ENCODE peak calls at places on chromosomes 12 and 14, in eight cellular contexts. One of them, this sample, is unnamed.

GRCh38 chr12:26878661-26879119 is 45.7 kb upstream of the ITPR2 start:
- DNase-seq in lower lobe of right lung: peak
- DNase-seq in lower leg skin: peak
- DNase-seq in stomach: peak
- DNase-seq in CD8-positive, alpha-beta memory T cell: no peak
- DNase-seq in fibroblast of pulmonary artery: peak
- DNase-seq in small intestine: peak
- DNase-seq in endothelial cell of umbilical vein: peak
- DNase-seq in this sample: peak

GRCh38 chr14:36442824-36443241 is 77.2 kb downstream of the NKX2-1 start:
- DNase-seq in stomach: no peak
- DNase-seq in small intestine: no peak
- DNase-seq in endothelial cell of umbilical vein: no peak
- DNase-seq in fibroblast of pulmonary artery: no peak
- DNase-seq in lower leg skin: no peak
- DNase-seq in CD8-positive, alpha-beta memory T cell: no peak
- DNase-seq in lower lobe of right lung: no peak
- DNase-seq in this sample: no peak

GRCh38 chr14:97276573-97276972 is 479.4 kb downstream of the VRK1 start:
- DNase-seq in fibroblast of pulmonary artery: no peak
- DNase-seq in lower leg skin: no peak
- DNase-seq in CD8-positive, alpha-beta memory T cell: no peak
- DNase-seq in lower lobe of right lung: no peak
- DNase-seq in stomach: no peak
- DNase-seq in small intestine: no peak
- DNase-seq in endothelial cell of umbilical vein: no peak
- DNase-seq in this sample: no peak

GRCh38 chr12:25496098-25496587 is 56.9 kb downstream of the LMNTD1 start:
- DNase-seq in stomach: no peak
- DNase-seq in CD8-positive, alpha-beta memory T cell: no peak
- DNase-seq in lower lobe of right lung: no peak
- DNase-seq in endothelial cell of umbilical vein: peak
- DNase-seq in small intestine: no peak
- DNase-seq in lower leg skin: no peak
- DNase-seq in fibroblast of pulmonary artery: peak
- DNase-seq in this sample: no peak

GRCh38 chr12:30975581-30975980 is 49.0 kb downstream of the TSPAN11 start:
- DNase-seq in small intestine: no peak
- DNase-seq in CD8-positive, alpha-beta memory T cell: no peak
- DNase-seq in endothelial cell of umbilical vein: no peak
- DNase-seq in lower leg skin: no peak
- DNase-seq in fibroblast of pulmonary artery: no peak
- DNase-seq in stomach: no peak
- DNase-seq in lower lobe of right lung: no peak
- DNase-seq in this sample: no peak

GRCh38 chr14:75215520-75215919 is 39.1 kb upstream of the TMED10 start:
- DNase-seq in CD8-positive, alpha-beta memory T cell: no peak
- DNase-seq in small intestine: no peak
- DNase-seq in lower leg skin: no peak
- DNase-seq in fibroblast of pulmonary artery: no peak
- DNase-seq in stomach: no peak
- DNase-seq in lower lobe of right lung: no peak
- DNase-seq in endothelial cell of umbilical vein: no peak
- DNase-seq in this sample: no peak

GRCh38 chr12:77847060-77847541 is 16.4 kb downstream of the NAV3 start:
- DNase-seq in lower lobe of right lung: no peak
- DNase-seq in stomach: no peak
- DNase-seq in small intestine: no peak
- DNase-seq in fibroblast of pulmonary artery: peak
- DNase-seq in CD8-positive, alpha-beta memory T cell: no peak
- DNase-seq in lower leg skin: no peak
- DNase-seq in endothelial cell of umbilical vein: peak
- DNase-seq in this sample: no peak

GRCh38 chr12:78914859-78915331 is 50.3 kb downstream of the SYT1 start:
- DNase-seq in fibroblast of pulmonary artery: no peak
- DNase-seq in lower lobe of right lung: no peak
- DNase-seq in stomach: no peak
- DNase-seq in endothelial cell of umbilical vein: no peak
- DNase-seq in CD8-positive, alpha-beta memory T cell: no peak
- DNase-seq in small intestine: no peak
- DNase-seq in lower leg skin: no peak
- DNase-seq in this sample: no peak

GRCh38 chr12:131290255-131290959 is 336.7 kb downstream of the ADGRD1 start:
- DNase-seq in lower lobe of right lung: no peak
- DNase-seq in stomach: no peak
- DNase-seq in CD8-positive, alpha-beta memory T cell: no peak
- DNase-seq in small intestine: no peak
- DNase-seq in fibroblast of pulmonary artery: no peak
- DNase-seq in endothelial cell of umbilical vein: no peak
- DNase-seq in lower leg skin: no peak
- DNase-seq in this sample: no peak

GRCh38 chr12:6333566-6333965 is 8.3 kb downstream of the TNFRSF1A start:
- DNase-seq in lower lobe of right lung: no peak
- DNase-seq in fibroblast of pulmonary artery: no peak
- DNase-seq in CD8-positive, alpha-beta memory T cell: peak
- DNase-seq in endothelial cell of umbilical vein: no peak
- DNase-seq in stomach: no peak
- DNase-seq in small intestine: no peak
- DNase-seq in lower leg skin: no peak
- DNase-seq in this sample: no peak

GRCh38 chr12:6167327-6168280 is 32.6 kb upstream of the CD9 start:
- DNase-seq in small intestine: peak
- DNase-seq in CD8-positive, alpha-beta memory T cell: no peak
- DNase-seq in stomach: peak
- DNase-seq in fibroblast of pulmonary artery: peak
- DNase-seq in lower leg skin: peak
- DNase-seq in lower lobe of right lung: peak
- DNase-seq in endothelial cell of umbilical vein: peak
- DNase-seq in this sample: peak

GRCh38 chr14:88802596-88802995 is 9.8 kb upstream of the EML5 start:
- DNase-seq in endothelial cell of umbilical vein: no peak
- DNase-seq in small intestine: no peak
- DNase-seq in lower lobe of right lung: no peak
- DNase-seq in lower leg skin: no peak
- DNase-seq in CD8-positive, alpha-beta memory T cell: no peak
- DNase-seq in fibroblast of pulmonary artery: no peak
- DNase-seq in stomach: no peak
- DNase-seq in this sample: no peak

GRCh38 chr12:4997939-4998338 is 45.7 kb upstream of the KCNA5 start:
- DNase-seq in endothelial cell of umbilical vein: peak
- DNase-seq in stomach: no peak
- DNase-seq in fibroblast of pulmonary artery: peak
- DNase-seq in lower leg skin: peak
- DNase-seq in small intestine: no peak
- DNase-seq in CD8-positive, alpha-beta memory T cell: no peak
- DNase-seq in lower lobe of right lung: no peak
- DNase-seq in this sample: no peak

GRCh38 chr14:91373591-91374245 is 43.9 kb downstream of the CCDC88C start:
- DNase-seq in lower lobe of right lung: no peak
- DNase-seq in endothelial cell of umbilical vein: peak
- DNase-seq in fibroblast of pulmonary artery: no peak
- DNase-seq in lower leg skin: no peak
- DNase-seq in small intestine: peak
- DNase-seq in CD8-positive, alpha-beta memory T cell: no peak
- DNase-seq in stomach: no peak
- DNase-seq in this sample: no peak

GRCh38 chr12:18343708-18344107 is 82.4 kb downstream of the PIK3C2G start:
- DNase-seq in lower lobe of right lung: no peak
- DNase-seq in fibroblast of pulmonary artery: no peak
- DNase-seq in small intestine: peak
- DNase-seq in stomach: no peak
- DNase-seq in lower leg skin: no peak
- DNase-seq in endothelial cell of umbilical vein: no peak
- DNase-seq in CD8-positive, alpha-beta memory T cell: no peak
- DNase-seq in this sample: no peak

GRCh38 chr14:67940894-67941455 is 121.4 kb downstream of the RAD51B start:
- DNase-seq in CD8-positive, alpha-beta memory T cell: no peak
- DNase-seq in endothelial cell of umbilical vein: peak
- DNase-seq in lower leg skin: no peak
- DNase-seq in fibroblast of pulmonary artery: peak
- DNase-seq in small intestine: no peak
- DNase-seq in lower lobe of right lung: no peak
- DNase-seq in stomach: peak
- DNase-seq in this sample: no peak

GRCh38 chr14:105879867-105880561 is 353.6 kb downstream of the TMEM121 start:
- DNase-seq in lower lobe of right lung: peak
- DNase-seq in stomach: peak
- DNase-seq in lower leg skin: no peak
- DNase-seq in endothelial cell of umbilical vein: no peak
- DNase-seq in small intestine: no peak
- DNase-seq in CD8-positive, alpha-beta memory T cell: no peak
- DNase-seq in fibroblast of pulmonary artery: no peak
- DNase-seq in this sample: peak

GRCh38 chr12:109946505-109946904 is 46.4 kb downstream of the TCHP start:
- DNase-seq in small intestine: no peak
- DNase-seq in lower lobe of right lung: no peak
- DNase-seq in fibroblast of pulmonary artery: peak
- DNase-seq in CD8-positive, alpha-beta memory T cell: no peak
- DNase-seq in stomach: no peak
- DNase-seq in endothelial cell of umbilical vein: peak
- DNase-seq in lower leg skin: no peak
- DNase-seq in this sample: peak

GRCh38 chr14:38078393-38078792 is 129.3 kb upstream of the SSTR1 start:
- DNase-seq in lower leg skin: no peak
- DNase-seq in lower lobe of right lung: peak
- DNase-seq in endothelial cell of umbilical vein: no peak
- DNase-seq in fibroblast of pulmonary artery: no peak
- DNase-seq in small intestine: peak
- DNase-seq in CD8-positive, alpha-beta memory T cell: peak
- DNase-seq in stomach: peak
- DNase-seq in this sample: no peak

GRCh38 chr12:64318605-64319004 is 72.0 kb downstream of the C12orf56 start:
- DNase-seq in fibroblast of pulmonary artery: peak
- DNase-seq in CD8-positive, alpha-beta memory T cell: no peak
- DNase-seq in stomach: no peak
- DNase-seq in small intestine: no peak
- DNase-seq in lower lobe of right lung: no peak
- DNase-seq in endothelial cell of umbilical vein: peak
- DNase-seq in lower leg skin: no peak
- DNase-seq in this sample: no peak

GRCh38 chr14:79971330-79971729 is 240.0 kb downstream of the DIO2 start:
- DNase-seq in lower lobe of right lung: no peak
- DNase-seq in stomach: no peak
- DNase-seq in lower leg skin: peak
- DNase-seq in CD8-positive, alpha-beta memory T cell: no peak
- DNase-seq in fibroblast of pulmonary artery: no peak
- DNase-seq in small intestine: no peak
- DNase-seq in endothelial cell of umbilical vein: no peak
- DNase-seq in this sample: no peak

DNA sequence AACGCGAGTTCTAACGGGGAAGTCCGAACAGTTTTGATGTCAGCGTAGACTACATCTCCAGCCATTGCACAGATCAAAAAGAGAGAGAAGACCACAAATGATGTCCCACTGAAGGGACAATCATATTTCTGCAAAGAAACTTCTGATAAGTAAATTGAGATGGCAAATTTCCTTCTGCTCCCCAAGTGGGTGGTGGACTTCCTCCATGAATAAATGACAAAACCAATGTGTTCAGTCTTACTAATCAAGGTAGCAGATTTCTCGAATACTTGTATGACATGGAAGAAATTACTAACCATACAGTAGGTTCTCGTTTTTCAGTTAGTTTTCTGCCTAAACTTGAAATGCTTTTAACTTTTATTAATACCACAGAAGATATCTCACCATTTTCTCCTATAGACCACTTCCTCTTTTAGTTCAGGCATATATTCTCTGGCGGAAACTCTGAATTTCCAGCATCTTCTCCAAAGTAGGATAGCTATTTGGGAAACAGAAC is at the start of gene CLECL1:
- DNase-seq in endothelial cell of umbilical vein: no peak
- DNase-seq in lower leg skin: no peak
- DNase-seq in lower lobe of right lung: no peak
- DNase-seq in fibroblast of pulmonary artery: no peak
- DNase-seq in stomach: no peak
- DNase-seq in CD8-positive, alpha-beta memory T cell: no peak
- DNase-seq in small intestine: no peak
- DNase-seq in this sample: no peak
- H3K4me3 ChIP-seq in endothelial cell of umbilical vein: no peak
- H3K4me3 ChIP-seq in lower leg skin: no peak
- H3K4me3 ChIP-seq in lower lobe of right lung: peak
- H3K4me3 ChIP-seq in fibroblast of pulmonary artery: no peak
- H3K4me3 ChIP-seq in stomach: no peak
- H3K4me3 ChIP-seq in CD8-positive, alpha-beta memory T cell: peak
- H3K4me3 ChIP-seq in small intestine: no peak
- H3K4me3 ChIP-seq in this sample: no peak

GRCh38 chr12:101823039-101823438 is 7.7 kb downstream of the GNPTAB start:
- DNase-seq in CD8-positive, alpha-beta memory T cell: no peak
- DNase-seq in endothelial cell of umbilical vein: no peak
- DNase-seq in stomach: no peak
- DNase-seq in lower lobe of right lung: no peak
- DNase-seq in lower leg skin: no peak
- DNase-seq in fibroblast of pulmonary artery: no peak
- DNase-seq in small intestine: no peak
- DNase-seq in this sample: no peak
- H3K4me3 ChIP-seq in CD8-positive, alpha-beta memory T cell: no peak
- H3K4me3 ChIP-seq in endothelial cell of umbilical vein: no peak
- H3K4me3 ChIP-seq in stomach: no peak
- H3K4me3 ChIP-seq in lower lobe of right lung: no peak
- H3K4me3 ChIP-seq in lower leg skin: no peak
- H3K4me3 ChIP-seq in fibroblast of pulmonary artery: no peak
- H3K4me3 ChIP-seq in small intestine: no peak
- H3K4me3 ChIP-seq in this sample: no peak

GRCh38 chr14:103056322-103057027 is 874 bp downstream of the CDC42BPB start:
- DNase-seq in lower leg skin: no peak
- DNase-seq in endothelial cell of umbilical vein: peak
- DNase-seq in fibroblast of pulmonary artery: peak
- DNase-seq in lower lobe of right lung: peak
- DNase-seq in small intestine: peak
- DNase-seq in CD8-positive, alpha-beta memory T cell: no peak
- DNase-seq in stomach: peak
- DNase-seq in this sample: peak
- H3K4me3 ChIP-seq in lower leg skin: peak
- H3K4me3 ChIP-seq in endothelial cell of umbilical vein: peak
- H3K4me3 ChIP-seq in fibroblast of pulmonary artery: peak
- H3K4me3 ChIP-seq in lower lobe of right lung: peak
- H3K4me3 ChIP-seq in small intestine: peak
- H3K4me3 ChIP-seq in CD8-positive, alpha-beta memory T cell: no peak
- H3K4me3 ChIP-seq in stomach: peak
- H3K4me3 ChIP-seq in this sample: peak

GRCh38 chr14:100065942-100066574 is 836 bp downstream of the EVL start:
- DNase-seq in stomach: peak
- DNase-seq in lower leg skin: no peak
- DNase-seq in endothelial cell of umbilical vein: no peak
- DNase-seq in small intestine: peak
- DNase-seq in fibroblast of pulmonary artery: no peak
- DNase-seq in lower lobe of right lung: no peak
- DNase-seq in CD8-positive, alpha-beta memory T cell: peak
- DNase-seq in this sample: no peak
- H3K4me3 ChIP-seq in stomach: peak
- H3K4me3 ChIP-seq in lower leg skin: no peak
- H3K4me3 ChIP-seq in endothelial cell of umbilical vein: no peak
- H3K4me3 ChIP-seq in small intestine: peak
- H3K4me3 ChIP-seq in fibroblast of pulmonary artery: no peak
- H3K4me3 ChIP-seq in lower lobe of right lung: peak
- H3K4me3 ChIP-seq in CD8-positive, alpha-beta memory T cell: peak
- H3K4me3 ChIP-seq in this sample: peak

This sample was measured in right cardiac atrium.